ENCODE peak calls at places on chromosomes 16 and 17, in five cellular contexts. H is SK-N-SH, R is colonic mucosa, I is K562, T is IMR-90. S is an unnamed sample.

GRCh38 chr16:10495031-10495345 is 85.4 kb downstream of the EMP2 start:
- DNase-seq in R (no peak), H (no peak), T (no peak), I (no peak), S (no peak)

GRCh38 chr16:21265104-21265825 is 12.8 kb downstream of the CRYM start:
- DNase-seq in R (no peak), T (no peak), I (no peak), H (no peak), S (no peak)

GRCh38 chr16:51888021-51888420 is 658.9 kb downstream of the TOX3 start:
- DNase-seq in I (no peak), H (no peak), T (peak), R (no peak), S (peak)

GRCh38 chr16:82135844-82136243 is 34.2 kb downstream of the MPHOSPH6 start:
- DNase-seq in T (no peak), I (no peak), H (no peak), R (no peak), S (no peak)

GRCh38 chr17:75116681-75117080 is 6.9 kb downstream of the ARMC7 start:
- DNase-seq in I (no peak), T (no peak), H (no peak), R (no peak), S (no peak)

GRCh38 chr16:77273815-77274214 is 74.6 kb downstream of the SYCE1L start:
- DNase-seq in H (no peak), R (no peak), I (no peak), T (no peak), S (no peak)

GRCh38 chr16:17633146-17633966 is 162.6 kb upstream of the XYLT1 start:
- DNase-seq in H (no peak), I (no peak), R (no peak), T (no peak), S (no peak)

GRCh38 chr17:2545393-2545792 is 33.7 kb upstream of the METTL16 start:
- DNase-seq in I (no peak), H (no peak), T (no peak), R (no peak), S (no peak)

GRCh38 chr16:71474864-71475263 is 12.8 kb upstream of the ZNF23 start:
- DNase-seq in H (no peak), T (peak), R (no peak), I (no peak), S (peak)

GRCh38 chr17:30414486-30414885 is 35.8 kb downstream of the CPD start:
- DNase-seq in H (no peak), R (no peak), I (no peak), T (peak), S (peak)

GRCh38 chr16:4667203-4667983 is 26.0 kb upstream of the NUDT16L1 start:
- DNase-seq in I (no peak), H (no peak), R (no peak), T (no peak), S (no peak)

GRCh38 chr17:40561871-40562611 is 3.2 kb downstream of the CCR7 start:
- DNase-seq in I (no peak), R (no peak), T (no peak), H (no peak), S (no peak)

GRCh38 chr16:4332083-4332482 is 16.2 kb downstream of the GLIS2 start:
- DNase-seq in R (no peak), H (no peak), I (no peak), T (no peak), S (no peak)

GRCh38 chr16:65786916-65787315 is 579.6 kb upstream of the CDH5 start:
- DNase-seq in H (no peak), T (no peak), I (no peak), R (no peak), S (no peak)

GRCh38 chr17:4043862-4044261 is 79.6 kb upstream of the ATP2A3 start:
- DNase-seq in T (no peak), I (no peak), R (no peak), H (no peak), S (no peak)

GRCh38 chr16:73048292-73049050 is 543 bp upstream of the ZFHX3 start:
- DNase-seq in I (no peak), H (peak), T (no peak), R (no peak), S (peak)

GRCh38 chr16:70476272-70477020 is 22.1 kb downstream of the FCSK start:
- DNase-seq in H (peak), I (no peak), T (peak), R (no peak), S (peak)

GRCh38 chr16:87363771-87364476 is 19.7 kb downstream of the FBXO31 start:
- DNase-seq in I (peak), H (peak), T (peak), R (no peak), S (no peak)

GRCh38 chr16:56911771-56912541 is 20.0 kb upstream of the HERPUD1 start:
- DNase-seq in I (no peak), H (no peak), R (peak), T (peak), S (peak)
- H3K9ac ChIP-seq in I (no peak), H (no peak), R (no peak), T (no peak), S (peak)

GRCh38 chr17:6069611-6070279 is 434 bp upstream of the WSCD1 start:
- DNase-seq in I (no peak), H (no peak), R (peak), T (no peak), S (peak)

GRCh38 chr17:6071528-6072065 is 1.4 kb downstream of the WSCD1 start:
- DNase-seq in I (no peak), T (no peak), R (no peak), H (no peak), S (no peak)

GRCh38 chr17:6072157-6072556 is 2.0 kb downstream of the WSCD1 start:
- DNase-seq in R (no peak), T (no peak), H (no peak), I (no peak), S (peak)

GRCh38 chr17:6070280-6070894 is at the start of gene WSCD1:
- DNase-seq in I (no peak), H (peak), T (no peak), R (peak), S (peak)

DNA sequence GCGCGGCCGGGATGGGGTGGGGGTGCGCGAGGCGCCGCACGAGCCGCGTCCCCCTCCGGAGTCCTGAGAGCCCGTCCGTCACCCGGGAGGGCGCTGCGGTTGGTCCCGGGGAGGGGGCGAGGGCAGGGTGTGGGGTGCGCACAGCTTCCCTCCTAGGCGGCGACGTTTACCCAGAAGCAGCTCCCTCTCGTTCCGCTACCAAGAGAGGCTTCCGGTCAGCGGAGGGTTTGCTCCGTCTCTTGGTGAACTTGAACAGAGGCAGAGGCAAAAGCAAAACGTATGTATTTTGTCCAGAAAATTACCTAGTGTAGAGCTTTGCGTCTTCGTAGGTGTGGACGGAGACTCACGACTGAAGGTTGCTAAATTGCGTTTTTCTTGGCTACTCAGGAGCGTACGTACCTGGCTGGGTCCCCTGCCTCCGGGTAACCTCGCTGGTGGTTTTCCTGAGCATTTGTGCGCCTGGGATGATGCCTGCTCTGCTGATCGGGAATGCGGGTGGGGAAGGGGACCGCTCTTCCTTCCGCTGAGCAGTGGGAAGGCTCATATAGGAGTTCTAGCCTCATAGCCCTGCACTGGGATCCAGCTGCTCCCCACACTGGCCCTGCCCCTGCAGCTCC is 824 bp downstream of the WSCD1 start:
- DNase-seq in I (no peak), H (peak), T (no peak), R (peak), S (peak)
- H3K9ac ChIP-seq in I (no peak), H (no peak), T (no peak), R (peak), S (no peak)

GRCh38 chr16:55056585-55057520 is 126.2 kb downstream of the IRX5 start:
- DNase-seq in H (peak), R (no peak), I (no peak), T (no peak), S (peak)
- H3K9ac ChIP-seq in H (no peak), R (no peak), I (no peak), T (no peak), S (no peak)

GRCh38 chr17:81398170-81398854 is 3.1 kb downstream of the BAHCC1 start:
- DNase-seq in R (peak), T (peak), H (peak), I (no peak), S (no peak)
- H3K9ac ChIP-seq in R (peak), T (peak), H (peak), I (peak), S (peak)

DNA sequence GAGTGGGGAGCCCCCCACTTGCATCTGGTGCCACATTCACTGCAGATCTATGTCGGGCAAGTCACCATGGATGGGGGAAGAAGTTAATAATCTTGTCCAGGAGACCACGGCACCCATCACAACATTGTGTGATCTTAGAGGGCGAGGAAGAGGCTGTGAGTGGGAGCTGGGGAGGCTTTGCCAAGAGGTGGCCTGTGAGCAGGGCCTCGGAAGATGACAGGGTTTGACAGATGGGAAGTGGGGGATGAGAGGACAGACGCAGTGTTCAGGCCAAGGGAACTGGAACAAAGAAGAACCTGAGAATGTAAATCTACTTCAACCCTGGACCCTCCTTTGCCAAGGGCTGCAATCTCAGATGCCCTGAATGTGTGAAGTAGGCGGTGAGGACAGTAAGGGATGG is 12.4 kb downstream of the ACE start:
- DNase-seq in H (no peak), T (no peak), R (no peak), I (no peak), S (no peak)
- H3K9ac ChIP-seq in H (no peak), T (no peak), R (no peak), I (no peak), S (no peak)

GRCh38 chr16:27317320-27317719 is 3.5 kb downstream of the IL4R start:
- DNase-seq in I (no peak), T (no peak), R (no peak), H (no peak), S (no peak)
- H3K9ac ChIP-seq in I (no peak), T (peak), R (peak), H (no peak), S (no peak)

GRCh38 chr16:662597-662996 is 5.3 kb upstream of the RHOT2 start:
- DNase-seq in T (no peak), I (no peak), H (no peak), R (no peak), S (no peak)

GRCh38 chr16:660132-660458 is 7.8 kb upstream of the RHOT2 start:
- DNase-seq in I (no peak), H (no peak), T (no peak), R (no peak), S (no peak)

GRCh38 chr16:662095-662494 is 5.8 kb upstream of the RHOT2 start:
- DNase-seq in H (no peak), I (no peak), T (no peak), R (no peak), S (no peak)

GRCh38 chr16:660459-661183 is 7.3 kb upstream of the RHOT2 start:
- DNase-seq in H (peak), R (peak), T (peak), I (peak), S (peak)

GRCh38 chr16:661184-661821 is 6.6 kb upstream of the RHOT2 start:
- DNase-seq in R (no peak), I (no peak), H (no peak), T (no peak), S (no peak)
- H3K9ac ChIP-seq in R (no peak), I (peak), H (no peak), T (no peak), S (no peak)

DNA sequence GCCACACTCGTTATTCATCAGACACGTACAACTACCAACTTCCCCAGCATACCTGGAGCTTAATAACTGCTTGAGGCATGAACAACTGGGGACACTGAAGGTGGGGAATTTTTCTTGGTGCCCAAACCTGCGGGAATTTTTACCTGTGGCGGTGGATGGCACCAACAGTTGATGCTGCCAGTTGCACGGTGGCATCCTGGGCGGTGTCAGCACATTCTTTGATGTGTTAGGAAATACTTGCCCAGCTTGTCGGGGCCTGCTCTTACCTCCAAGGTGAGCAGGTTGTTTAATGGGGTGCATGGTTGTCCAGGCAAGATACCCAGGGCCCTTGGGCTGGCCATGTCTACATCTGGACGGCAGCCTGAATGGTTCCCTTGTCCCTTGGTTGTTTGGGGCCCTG is 79.6 kb downstream of the CRISPLD2 start:
- DNase-seq in H (no peak), I (no peak), T (no peak), R (no peak), S (no peak)
- H3K9ac ChIP-seq in H (no peak), I (no peak), T (no peak), R (no peak), S (no peak)